ENCODE peak calls at places on chromosomes 6 and 20, in nine cellular contexts. H is HAP-1; D is activated CD4-positive, alpha-beta T cell treated with anti-CD3 and anti-CD28 coated beads for 48 hours; R is central memory CD8-positive, alpha-beta T cell; P is adipocyte; N is GDM1; O is stimulated activated CD4-positive, alpha-beta T cell treated with anti-CD3 and anti-CD28 coated beads, TNF-alpha, amount 100 ng/mL, for 24 hours; L is fibroblast of pulmonary artery; T is stimulated activated naive CD8-positive, alpha-beta T cell treated with anti-CD3 and anti-CD28 coated beads, Interleukin-15, Interleukin-2, amounts not matched to agents 100 U/mL and 50 U/mL, for 24 hours. Z is an unnamed sample.

GRCh38 chr6:67112120-67112519 is 1405.1 kb upstream of the EYS start:
- DNase-seq in H (peak), D (no peak), R (no peak), P (no peak), N (no peak), O (no peak), L (peak), T (no peak), Z (no peak)

GRCh38 chr6:21601932-21602390 is 8.4 kb downstream of the SOX4 start:
- DNase-seq in H (no peak), D (no peak), R (no peak), P (no peak), N (no peak), O (no peak), L (no peak), T (no peak), Z (no peak)

GRCh38 chr6:137489410-137490371 is 4.5 kb downstream of the OLIG3 start:
- DNase-seq in H (no peak), D (peak), R (no peak), P (no peak), N (no peak), O (no peak), L (no peak), T (no peak), Z (no peak)

GRCh38 chr6:113860165-113860955 is 3.2 kb downstream of the MARCKS start:
- DNase-seq in H (no peak), D (no peak), R (no peak), P (peak), N (no peak), O (no peak), L (peak), T (no peak), Z (peak)

GRCh38 chr6:131116755-131117360 is 18.4 kb upstream of the AKAP7 start:
- DNase-seq in H (peak), D (no peak), R (no peak), P (peak), N (peak), O (no peak), L (peak), T (no peak), Z (no peak)

GRCh38 chr6:99334526-99335127 is 14.8 kb downstream of the FAXC start:
- DNase-seq in H (peak), D (peak), R (no peak), P (peak), N (peak), O (no peak), L (peak), T (peak), Z (no peak)

GRCh38 chr20:24376523-24377085 is 92.8 kb upstream of the SYNDIG1 start:
- DNase-seq in H (no peak), D (no peak), R (no peak), P (peak), N (no peak), O (no peak), L (peak), T (no peak), Z (no peak)

GRCh38 chr6:53335224-53335994 is 13.3 kb downstream of the ELOVL5 start:
- DNase-seq in H (no peak), D (peak), R (peak), P (no peak), N (no peak), O (peak), L (no peak), T (peak), Z (no peak)

GRCh38 chr6:136378888-136379287 is 89.2 kb upstream of the BCLAF1 start:
- DNase-seq in H (no peak), D (no peak), R (no peak), P (no peak), N (no peak), O (no peak), L (no peak), T (no peak), Z (no peak)

GRCh38 chr6:3323148-3323547 is 64.4 kb downstream of the PSMG4 start:
- DNase-seq in H (no peak), D (no peak), R (no peak), P (no peak), N (no peak), O (no peak), L (no peak), T (no peak), Z (no peak)

GRCh38 chr6:16146527-16146955 is 17.7 kb downstream of the MYLIP start:
- DNase-seq in H (no peak), D (no peak), R (no peak), P (no peak), N (no peak), O (no peak), L (no peak), T (no peak), Z (no peak)

GRCh38 chr6:113171882-113172281 is 685.3 kb upstream of the MARCKS start:
- DNase-seq in H (no peak), D (no peak), R (no peak), P (no peak), N (no peak), O (no peak), L (no peak), T (no peak), Z (no peak)

GRCh38 chr6:40391086-40391485 is 196.1 kb downstream of the LRFN2 start:
- DNase-seq in H (no peak), D (no peak), R (no peak), P (no peak), N (no peak), O (no peak), L (no peak), T (no peak), Z (no peak)

GRCh38 chr6:17928514-17929430 is 58.7 kb downstream of the KIF13A start:
- DNase-seq in H (no peak), D (no peak), R (no peak), P (peak), N (no peak), O (no peak), L (peak), T (no peak), Z (no peak)

GRCh38 chr6:37979392-37980221 is 160.1 kb downstream of the ZFAND3 start:
- DNase-seq in H (no peak), D (no peak), R (no peak), P (no peak), N (no peak), O (no peak), L (no peak), T (no peak), Z (no peak)

GRCh38 chr6:36499918-36500317 is 47.4 kb downstream of the STK38 start:
- DNase-seq in H (no peak), D (no peak), R (no peak), P (no peak), N (no peak), O (no peak), L (no peak), T (no peak), Z (no peak)

GRCh38 chr6:154402081-154402780 is 45.6 kb upstream of the IPCEF1 start:
- DNase-seq in H (no peak), D (no peak), R (no peak), P (no peak), N (no peak), O (no peak), L (no peak), T (no peak), Z (no peak)

GRCh38 chr6:167787896-167788530 is 38.7 kb upstream of the AFDN start:
- DNase-seq in H (no peak), D (no peak), R (no peak), P (no peak), N (no peak), O (no peak), L (no peak), T (no peak), Z (no peak)

GRCh38 chr6:449057-449430 is 57.5 kb downstream of the IRF4 start:
- DNase-seq in H (no peak), D (no peak), R (no peak), P (no peak), N (no peak), O (no peak), L (no peak), T (no peak), Z (no peak)

GRCh38 chr20:48597521-48598302 is 230.1 kb downstream of the PREX1 start:
- DNase-seq in H (no peak), D (no peak), R (no peak), P (no peak), N (no peak), O (no peak), L (no peak), T (no peak), Z (no peak)

GRCh38 chr6:147468634-147469033 is 39.9 kb upstream of the SAMD5 start:
- DNase-seq in H (no peak), D (no peak), R (no peak), P (no peak), N (no peak), O (no peak), L (no peak), T (no peak), Z (no peak)

GRCh38 chr20:61263084-61263695 is 11.1 kb downstream of the CDH4 start:
- DNase-seq in H (no peak), D (peak), R (no peak), P (peak), N (no peak), O (no peak), L (peak), T (peak), Z (no peak)

GRCh38 chr6:67345946-67346345 is 1289.1 kb upstream of the ADGRB3 start:
- DNase-seq in H (no peak), D (no peak), R (no peak), P (no peak), N (no peak), O (no peak), L (peak), T (no peak), Z (no peak)

GRCh38 chr6:121482751-121483150 is 47.3 kb downstream of the GJA1 start:
- DNase-seq in H (no peak), D (no peak), R (no peak), P (no peak), N (no peak), O (no peak), L (no peak), T (no peak), Z (no peak)

GRCh38 chr20:47677314-47678129 is 107.8 kb downstream of the SULF2 start:
- DNase-seq in H (peak), D (peak), R (peak), P (peak), N (no peak), O (peak), L (peak), T (peak), Z (peak)

GRCh38 chr20:33576432-33576883 is 85.7 kb upstream of the C20orf144 start:
- DNase-seq in H (no peak), D (no peak), R (no peak), P (no peak), N (no peak), O (no peak), L (no peak), T (no peak), Z (no peak)

GRCh38 chr6:170186909-170187668 is 103.8 kb downstream of the DLL1 start:
- DNase-seq in H (no peak), D (no peak), R (no peak), P (no peak), N (no peak), O (no peak), L (no peak), T (no peak), Z (peak)

Z was measured in pancreas.